ENCODE peak calls at places on chromosome 1, in eight cellular contexts. G is lower leg skin, B is ascending aorta, F is natural killer cell, U is suprapubic skin, P is cardiac fibroblast, H is MCF 10A, V is OCI-LY7. T is an unnamed sample.

GRCh38 chr1:226110249-226111108 is 48.0 kb downstream of the H3-3A start:
- DNase-seq in F (peak), V (peak), P (peak), B (peak), H (peak), U (no peak), G (peak), T (no peak)

GRCh38 chr1:12594966-12595838 is 22.8 kb downstream of the DHRS3 start:
- DNase-seq in H (peak), G (peak), V (no peak), P (peak), F (no peak), U (no peak), B (peak), T (no peak)

GRCh38 chr1:212727386-212728181 is 27.9 kb upstream of the BATF3 start:
- DNase-seq in P (peak), H (peak), U (no peak), F (peak), B (no peak), G (no peak), V (no peak), T (no peak)

GRCh38 chr1:21301794-21302440 is 11.7 kb upstream of the ECE1 start:
- DNase-seq in G (no peak), H (no peak), V (no peak), F (no peak), P (no peak), B (no peak), U (no peak), T (no peak)

GRCh38 chr1:212487286-212487685 is 54.6 kb downstream of the NENF start:
- DNase-seq in V (no peak), U (no peak), P (no peak), F (no peak), B (no peak), H (no peak), G (no peak), T (no peak)

GRCh38 chr1:41359211-41360073 is 1.8 kb upstream of the FOXO6 start:
- DNase-seq in H (peak), V (no peak), F (peak), B (peak), G (no peak), P (peak), U (peak), T (no peak)

GRCh38 chr1:41983451-41983850 is 64.7 kb upstream of the HIVEP3 start:
- DNase-seq in H (no peak), P (no peak), U (no peak), F (no peak), V (no peak), B (no peak), G (no peak), T (peak)

GRCh38 chr1:201608635-201609395 is 69.9 kb downstream of the NAV1 start:
- DNase-seq in V (no peak), G (no peak), F (no peak), P (peak), H (no peak), B (no peak), U (no peak), T (no peak)

GRCh38 chr1:241336335-241336734 is 20.7 kb downstream of the RGS7 start:
- DNase-seq in V (no peak), F (no peak), H (peak), P (no peak), G (no peak), U (no peak), B (no peak), T (no peak)

GRCh38 chr1:8740034-8740449 is 77.4 kb downstream of the RERE start:
- DNase-seq in U (no peak), F (no peak), H (peak), P (peak), G (no peak), B (no peak), V (no peak), T (no peak)

GRCh38 chr1:5821496-5822176 is 170.6 kb downstream of the NPHP4 start:
- DNase-seq in V (no peak), F (no peak), H (no peak), B (no peak), G (no peak), P (no peak), U (no peak), T (no peak)

GRCh38 chr1:56803561-56804156 is 15.5 kb downstream of the FYB2 start:
- DNase-seq in U (no peak), G (no peak), B (no peak), H (peak), F (no peak), P (peak), V (peak), T (no peak)

GRCh38 chr1:35659589-35659988 is 18.3 kb upstream of the PSMB2 start:
- DNase-seq in G (no peak), F (no peak), U (no peak), H (no peak), V (no peak), P (no peak), B (no peak), T (no peak)

GRCh38 chr1:68590473-68590872 is 93.6 kb upstream of the DEPDC1 start:
- DNase-seq in B (no peak), V (no peak), P (no peak), G (no peak), F (no peak), H (peak), U (no peak), T (no peak)

GRCh38 chr1:206809504-206810084 is 37.3 kb upstream of the IL10 start:
- DNase-seq in H (peak), G (no peak), P (peak), B (no peak), F (no peak), V (peak), U (no peak), T (no peak)

GRCh38 chr1:18410407-18410806 is 70.3 kb upstream of the KLHDC7A start:
- DNase-seq in H (no peak), V (no peak), B (no peak), P (no peak), U (no peak), G (no peak), F (no peak), T (no peak)

DNA sequence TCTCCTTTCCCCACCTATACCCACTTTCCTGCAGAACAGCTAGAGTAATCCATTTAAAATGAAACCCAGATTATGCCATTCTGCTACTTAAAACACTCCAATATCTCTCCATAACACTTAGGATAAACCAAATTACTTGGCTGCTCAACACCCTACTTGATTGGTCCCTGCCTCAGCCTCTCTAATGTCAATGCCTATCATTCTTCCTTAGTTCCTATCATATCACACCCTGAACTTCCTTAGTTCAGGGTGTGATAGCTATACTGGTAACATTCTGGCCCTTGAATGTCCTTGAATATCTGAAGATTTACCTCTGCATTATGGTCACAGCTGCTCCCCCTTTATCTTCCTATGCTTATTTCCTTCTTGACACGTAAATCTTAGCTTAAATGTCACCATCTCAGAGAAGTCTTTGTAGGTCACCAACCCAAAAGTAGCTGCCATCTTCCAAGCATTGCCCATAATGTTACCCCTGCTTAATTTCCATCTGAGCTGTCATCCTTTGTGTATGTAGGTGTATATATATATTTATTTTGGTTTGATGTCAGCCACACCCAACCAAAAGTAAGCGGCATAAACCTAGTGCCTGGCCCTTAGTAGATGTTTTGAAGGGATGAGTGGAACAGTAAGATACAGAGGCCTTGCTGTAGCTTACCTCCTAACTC is 379.8 kb downstream of the PTPRC start:
- DNase-seq in B (no peak), F (no peak), P (no peak), V (no peak), G (no peak), H (no peak), U (no peak), T (no peak)
- TF ChIP-seq CTCF in B (no peak), F (no peak), P (no peak), V (no peak), G (no peak), H (no peak), U (no peak), T (no peak)

DNA sequence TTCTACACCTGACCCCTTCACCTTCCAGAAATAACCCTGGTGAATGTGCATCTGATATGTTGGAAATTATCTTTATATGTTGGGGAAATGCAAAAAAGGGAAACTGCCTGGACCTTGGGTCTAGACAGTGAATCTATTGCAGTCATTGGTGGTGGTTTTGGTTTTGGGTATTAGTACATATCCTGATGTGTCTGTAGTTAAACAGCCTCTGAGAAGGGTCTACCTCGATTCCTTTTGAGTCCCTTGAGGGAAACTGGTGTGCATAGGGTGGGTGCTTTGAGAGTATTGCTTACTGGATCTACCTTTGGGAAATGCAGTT is 127.3 kb upstream of the KIAA0040 start:
- DNase-seq in H (no peak), B (no peak), G (no peak), P (no peak), F (no peak), V (peak), U (no peak), T (no peak)
- TF ChIP-seq CTCF in H (no peak), B (no peak), G (no peak), P (no peak), F (peak), V (peak), U (peak), T (no peak)

GRCh38 chr1:37174876-37175275 is 140.6 kb upstream of the GRIK3 start:
- DNase-seq in H (no peak), U (no peak), F (no peak), G (no peak), B (no peak), V (no peak), P (no peak), T (no peak)

GRCh38 chr1:37171651-37172050 is 137.3 kb upstream of the GRIK3 start:
- DNase-seq in V (no peak), B (no peak), U (no peak), H (no peak), F (no peak), G (no peak), P (no peak), T (peak)

GRCh38 chr1:37175666-37176215 is 141.4 kb upstream of the GRIK3 start:
- DNase-seq in G (no peak), F (no peak), H (no peak), P (no peak), U (no peak), B (no peak), V (no peak), T (no peak)

GRCh38 chr1:37176269-37176668 is 142.0 kb upstream of the GRIK3 start:
- DNase-seq in B (no peak), P (no peak), G (no peak), V (no peak), F (no peak), H (no peak), U (no peak), T (no peak)

DNA sequence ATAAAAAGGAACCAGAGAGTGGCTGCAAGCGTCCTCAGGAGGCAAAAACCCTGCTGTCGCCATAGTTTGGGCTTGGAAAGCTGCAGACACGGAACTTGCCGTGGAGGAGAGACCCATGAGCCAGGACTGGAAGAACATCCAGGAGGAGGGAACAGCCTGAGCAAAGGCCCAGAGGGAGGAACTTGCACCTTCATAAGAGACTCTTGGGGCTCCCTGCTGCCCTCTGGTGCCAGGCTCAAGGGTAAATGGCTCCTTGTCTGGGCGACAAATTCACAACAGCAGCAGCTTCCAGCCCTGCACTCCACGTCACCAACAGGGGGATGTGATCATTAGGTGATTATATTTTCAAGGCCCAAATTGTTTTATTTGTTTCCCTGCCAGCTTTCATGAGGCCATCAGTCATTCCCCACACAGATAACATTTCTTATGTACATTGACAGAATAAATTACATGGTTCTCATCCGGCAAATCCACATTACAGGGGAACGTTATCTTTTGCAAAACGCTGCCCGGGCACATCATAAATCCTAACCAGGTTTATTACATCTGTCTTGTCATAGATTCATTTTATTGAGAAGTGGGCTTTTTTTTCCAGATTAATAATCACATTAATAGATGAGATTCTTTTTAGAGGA is 143.0 kb upstream of the GRIK3 start:
- DNase-seq in H (peak), B (no peak), V (peak), U (no peak), F (no peak), G (no peak), P (peak), T (no peak)
- TF ChIP-seq CTCF in H (peak), B (no peak), V (peak), U (no peak), F (no peak), G (no peak), P (no peak), T (no peak)

GRCh38 chr1:203481186-203481585 is 5.6 kb downstream of the PRELP start:
- DNase-seq in P (no peak), G (no peak), H (no peak), F (no peak), B (no peak), U (no peak), V (no peak), T (no peak)
- TF ChIP-seq CTCF in P (no peak), G (no peak), H (no peak), F (no peak), B (no peak), U (no peak), V (no peak), T (no peak)

GRCh38 chr1:164440222-164440621 is 118.8 kb upstream of the PBX1 start:
- DNase-seq in H (peak), V (no peak), U (no peak), G (no peak), F (no peak), B (peak), P (peak), T (no peak)
- TF ChIP-seq CTCF in H (no peak), V (no peak), U (no peak), G (no peak), F (no peak), B (peak), P (peak), T (no peak)

GRCh38 chr1:117059678-117060440 is at the start of gene TTF2:
- DNase-seq in H (peak), G (peak), F (peak), U (peak), V (peak), P (peak), B (peak), T (no peak)
- TF ChIP-seq CTCF in H (no peak), G (no peak), F (no peak), U (no peak), V (peak), P (no peak), B (no peak), T (no peak)

DNA sequence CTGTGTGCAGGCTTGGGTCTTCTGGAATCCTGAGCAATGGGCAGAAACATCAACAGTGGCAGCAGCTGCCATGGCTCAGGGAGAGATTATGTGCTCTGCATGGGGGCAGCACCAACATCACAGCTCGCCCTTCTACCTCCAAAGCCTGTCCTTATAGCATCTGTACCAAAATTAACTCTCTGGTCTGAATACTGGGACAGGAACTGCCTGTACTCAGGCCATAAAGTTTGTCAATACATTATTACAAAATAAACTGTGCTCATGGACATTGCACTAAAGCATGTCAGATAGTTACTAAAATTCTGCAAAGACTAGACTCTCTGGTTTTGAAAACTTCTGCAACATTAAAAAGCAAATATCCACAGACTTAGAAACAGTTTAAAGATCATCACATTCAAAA is 91.6 kb downstream of the ZC3H11B start:
- DNase-seq in U (no peak), P (no peak), F (no peak), H (no peak), G (no peak), V (no peak), B (no peak), T (no peak)
- TF ChIP-seq CTCF in U (no peak), P (no peak), F (no peak), H (no peak), G (no peak), V (no peak), B (no peak), T (no peak)

T was measured in vagina.